ENCODE peak calls at places on chromosomes 2 and 18, in four cellular contexts. E, D, R and C are unnamed samples. For H3K9me3, the result is how much of the 10 kb centered on the place peaks cover.

GRCh38 chr18:69789794-69790193 is 157.9 kb downstream of the CD226 start:
- DNase-seq in R (no peak), D (no peak), E (no peak), C (no peak)

GRCh38 chr18:21277578-21277977 is 35.5 kb downstream of the GREB1L start:
- DNase-seq in E (no peak), D (no peak), R (no peak), C (no peak)

GRCh38 chr2:215454519-215454918 is 18.7 kb upstream of the FN1 start:
- DNase-seq in R (peak), E (peak), D (no peak), C (no peak)

GRCh38 chr2:55824554-55825096 is 99.0 kb downstream of the EFEMP1 start:
- DNase-seq in D (no peak), E (no peak), R (no peak), C (no peak)

GRCh38 chr2:209431701-209432100 is 7.9 kb downstream of the MAP2 start:
- DNase-seq in R (no peak), D (no peak), E (no peak), C (no peak)

GRCh38 chr2:98463551-98463971 is 18.9 kb downstream of the INPP4A start:
- DNase-seq in D (no peak), E (no peak), R (no peak), C (no peak)

GRCh38 chr18:23568265-23568664 is 18.0 kb downstream of the NPC1 start:
- DNase-seq in D (no peak), E (no peak), R (no peak), C (no peak)

GRCh38 chr2:12010059-12010458 is 263.6 kb downstream of the LPIN1 start:
- DNase-seq in R (no peak), E (no peak), D (no peak), C (no peak)

GRCh38 chr2:39411186-39411944 is 25.7 kb downstream of the MAP4K3 start:
- DNase-seq in R (no peak), E (peak), D (no peak), C (no peak)

DNA sequence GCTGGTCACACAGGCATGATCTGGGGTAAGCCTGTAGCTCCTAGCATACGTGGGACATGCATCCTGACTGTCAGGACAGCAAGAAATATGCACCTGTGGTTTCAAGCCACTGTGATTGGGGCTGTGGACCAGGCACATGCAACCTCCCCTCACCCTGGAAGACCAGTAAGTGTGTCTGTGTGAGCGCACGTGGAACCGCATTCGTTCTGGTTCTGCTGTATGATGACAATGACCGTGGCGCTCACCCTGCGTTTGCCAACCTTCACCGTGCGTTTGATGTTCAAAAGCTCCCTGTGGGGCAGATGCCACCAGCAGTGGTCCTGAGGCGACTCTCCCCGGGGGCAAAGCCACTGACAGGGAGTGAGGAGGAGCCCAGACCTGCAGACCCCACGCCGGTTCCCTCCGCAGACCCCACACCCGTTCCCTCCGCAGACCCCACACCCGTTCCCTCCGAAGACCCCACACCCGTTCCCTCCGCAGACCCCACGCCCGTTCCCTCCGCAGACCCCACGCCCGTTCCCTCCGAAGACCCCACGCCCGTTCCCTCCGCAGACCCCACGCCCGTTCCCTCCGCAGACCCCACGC is 189.6 kb downstream of the TMEM18 start:
- DNase-seq in R (no peak), D (no peak), E (no peak), C (peak)
- H3K9me3 ChIP-seq in R (under half), D (under half), E (under half), C (under half)

GRCh38 chr18:60249388-60249787 is 123.2 kb downstream of the MC4R start:
- DNase-seq in D (no peak), R (no peak), E (no peak), C (no peak)
- TF ChIP-seq POLR2AphosphoS5 in D (no peak), R (no peak), E (no peak), C (no peak)

GRCh38 chr2:147662221-147662620 is 182.6 kb upstream of the ACVR2A start:
- DNase-seq in D (no peak), R (no peak), E (no peak), C (no peak)

GRCh38 chr2:147660680-147661079 is 184.1 kb upstream of the ACVR2A start:
- DNase-seq in D (no peak), R (no peak), E (no peak), C (no peak)

GRCh38 chr2:147665035-147665434 is 179.8 kb upstream of the ACVR2A start:
- DNase-seq in D (no peak), R (no peak), E (no peak), C (no peak)

GRCh38 chr2:147663964-147664363 is 180.9 kb upstream of the ACVR2A start:
- DNase-seq in R (no peak), D (no peak), E (no peak), C (no peak)

GRCh38 chr2:147663153-147663961 is 181.5 kb upstream of the ACVR2A start:
- DNase-seq in E (no peak), D (no peak), R (no peak), C (no peak)
- H3K27ac ChIP-seq in E (no peak), D (no peak), R (no peak), C (peak)

DNA sequence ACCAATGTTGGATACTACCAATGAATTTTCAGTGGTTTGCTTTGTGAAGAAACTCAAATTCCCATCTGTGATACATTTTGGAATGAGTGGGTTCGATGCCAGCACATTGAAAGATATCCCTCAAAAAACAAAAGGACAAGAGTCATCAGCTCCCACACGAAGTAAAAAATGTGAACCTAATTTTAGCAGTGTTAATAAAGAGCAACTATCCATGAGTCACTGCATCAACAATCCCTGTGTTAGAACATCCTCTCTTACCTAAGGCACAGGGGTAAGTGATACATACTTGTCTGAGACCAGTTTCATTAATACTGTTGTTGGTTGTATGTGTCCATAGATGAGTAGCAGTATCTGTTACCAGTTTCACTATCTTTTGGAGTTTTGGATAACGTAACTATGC is 551.8 kb upstream of the SOX11 start:
- DNase-seq in R (no peak), D (no peak), E (no peak), C (no peak)
- H3K9me3 ChIP-seq in R (under half), D (under half), E (under half), C (under half)

DNA sequence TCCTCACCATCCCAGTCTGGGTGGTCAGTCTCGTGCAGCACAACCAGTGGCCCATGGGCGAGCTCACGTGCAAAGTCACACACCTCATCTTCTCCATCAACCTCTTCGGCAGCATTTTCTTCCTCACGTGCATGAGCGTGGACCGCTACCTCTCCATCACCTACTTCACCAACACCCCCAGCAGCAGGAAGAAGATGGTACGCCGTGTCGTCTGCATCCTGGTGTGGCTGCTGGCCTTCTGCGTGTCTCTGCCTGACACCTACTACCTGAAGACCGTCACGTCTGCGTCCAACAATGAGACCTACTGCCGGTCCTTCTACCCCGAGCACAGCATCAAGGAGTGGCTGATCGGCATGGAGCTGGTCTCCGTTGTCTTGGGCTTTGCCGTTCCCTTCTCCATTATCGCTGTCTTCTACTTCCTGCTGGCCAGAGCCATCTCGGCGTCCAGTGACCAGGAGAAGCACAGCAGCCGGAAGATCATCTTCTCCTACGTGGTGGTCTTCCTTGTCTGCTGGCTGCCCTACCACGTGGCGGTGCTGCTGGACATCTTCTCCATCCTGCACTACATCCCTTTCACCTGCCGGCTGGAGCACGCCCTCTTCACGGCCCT is 11.2 kb downstream of the ACKR3 start:
- DNase-seq in E (no peak), R (no peak), D (no peak), C (no peak)
- TF ChIP-seq POLR2AphosphoS5 in E (no peak), R (no peak), D (no peak), C (peak)

GRCh38 chr2:168584934-168585333 is 128.9 kb downstream of the CERS6 start:
- DNase-seq in D (no peak), E (no peak), R (no peak), C (no peak)
- H3K27ac ChIP-seq in D (no peak), E (no peak), R (no peak), C (no peak)

DNA sequence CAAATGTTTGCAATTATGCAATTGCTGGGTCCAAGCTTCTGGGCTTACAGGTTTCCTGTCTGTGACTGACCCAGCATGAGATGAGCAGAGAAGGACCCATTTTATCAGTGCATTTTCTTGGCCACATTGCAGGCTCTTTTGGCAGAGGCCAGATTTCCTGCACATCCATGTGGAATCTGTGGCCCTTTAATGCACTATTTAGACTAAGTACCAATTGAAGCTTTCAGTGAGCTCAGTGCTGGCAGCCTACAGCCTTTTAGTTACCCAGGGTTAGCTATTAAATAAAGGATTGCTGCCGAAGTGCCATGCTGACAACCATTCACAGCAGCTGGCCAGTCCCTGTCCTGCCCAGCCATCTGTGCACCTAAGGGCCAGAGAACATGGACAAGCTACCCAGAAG is 165.0 kb downstream of the ANKRD30B start:
- DNase-seq in D (peak), E (no peak), R (no peak), C (no peak)
- H3K9me3 ChIP-seq in D (under half), E (under half), R (under half), C (under half)

GRCh38 chr2:20294231-20294630 is 56.4 kb downstream of the PUM2 start:
- DNase-seq in E (no peak), R (no peak), D (no peak), C (no peak)

GRCh38 chr2:20292984-20293383 is 57.7 kb downstream of the PUM2 start:
- DNase-seq in R (no peak), D (no peak), E (no peak), C (no peak)

GRCh38 chr2:20291846-20292408 is 58.7 kb downstream of the PUM2 start:
- DNase-seq in D (no peak), E (no peak), R (no peak), C (no peak)

GRCh38 chr2:20288941-20289340 is 61.7 kb downstream of the PUM2 start:
- DNase-seq in R (peak), D (no peak), E (no peak), C (no peak)

GRCh38 chr2:20291106-20291564 is 59.5 kb downstream of the PUM2 start:
- DNase-seq in R (peak), E (peak), D (no peak), C (no peak)
- TF ChIP-seq POLR2AphosphoS5 in R (no peak), E (no peak), D (no peak), C (no peak)

DNA sequence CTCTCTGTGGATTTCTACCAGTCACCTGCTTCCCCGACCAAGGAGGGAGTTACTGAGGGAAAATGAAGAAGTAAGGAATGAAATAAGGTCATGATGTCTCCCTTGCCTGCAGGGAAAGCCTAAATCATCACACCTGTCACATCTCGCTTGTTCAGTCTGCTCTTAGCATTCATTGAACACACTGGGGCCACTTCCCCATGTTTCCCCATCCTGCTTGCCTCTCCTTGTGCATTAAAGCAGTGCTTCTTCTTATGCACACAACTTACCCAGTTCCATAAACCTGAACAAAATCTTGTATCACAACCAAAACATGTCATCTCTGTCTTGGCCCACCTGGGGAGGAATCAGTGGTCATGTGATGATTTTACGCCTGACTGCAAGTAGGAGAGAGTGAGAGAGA is 219.9 kb downstream of the HAUS1 start:
- DNase-seq in R (no peak), E (no peak), D (no peak), C (no peak)
- H3K27ac ChIP-seq in R (no peak), E (no peak), D (no peak), C (no peak)